ENCODE peak calls at places on chromosomes 5 and 9, in four cellular contexts. One of them, this sample, is unnamed.

GRCh38 chr5:38184627-38185026 is 73.7 kb upstream of the EGFLAM start:
- DNase-seq in KBM-7: no peak
- DNase-seq in MCF 10A: no peak
- DNase-seq in NCI-H748 treated with DMSO at 0.1 percent for 48 hours: no peak
- DNase-seq in this sample: no peak

GRCh38 chr5:98458004-98458403 is 315.5 kb upstream of the RGMB start:
- DNase-seq in KBM-7: no peak
- DNase-seq in MCF 10A: no peak
- DNase-seq in NCI-H748 treated with DMSO at 0.1 percent for 48 hours: no peak
- DNase-seq in this sample: no peak

GRCh38 chr5:137845472-137845871 is 22.2 kb upstream of the MYOT start:
- DNase-seq in KBM-7: no peak
- DNase-seq in MCF 10A: no peak
- DNase-seq in NCI-H748 treated with DMSO at 0.1 percent for 48 hours: no peak
- DNase-seq in this sample: no peak

GRCh38 chr9:97387936-97388684 is 23.8 kb upstream of the TDRD7 start:
- DNase-seq in KBM-7: no peak
- DNase-seq in MCF 10A: no peak
- DNase-seq in NCI-H748 treated with DMSO at 0.1 percent for 48 hours: no peak
- DNase-seq in this sample: no peak

GRCh38 chr9:107612136-107612535 is 122.6 kb upstream of the KLF4 start:
- DNase-seq in KBM-7: no peak
- DNase-seq in MCF 10A: no peak
- DNase-seq in NCI-H748 treated with DMSO at 0.1 percent for 48 hours: no peak
- DNase-seq in this sample: no peak

GRCh38 chr9:35232867-35233544 is 71.2 kb downstream of the UNC13B start:
- DNase-seq in KBM-7: peak; percentile 34
- DNase-seq in MCF 10A: no peak
- DNase-seq in NCI-H748 treated with DMSO at 0.1 percent for 48 hours: no peak
- DNase-seq in this sample: no peak

GRCh38 chr5:95841914-95842812 is 19.6 kb upstream of the GLRX start:
- DNase-seq in KBM-7: no peak
- DNase-seq in MCF 10A: peak; percentile 95
- DNase-seq in NCI-H748 treated with DMSO at 0.1 percent for 48 hours: no peak
- DNase-seq in this sample: no peak

GRCh38 chr5:58922392-58923171 is 339.7 kb downstream of the RAB3C start:
- DNase-seq in KBM-7: no peak
- DNase-seq in MCF 10A: no peak
- DNase-seq in NCI-H748 treated with DMSO at 0.1 percent for 48 hours: no peak
- DNase-seq in this sample: no peak

GRCh38 chr5:149959406-149960236 is 937 bp upstream of the SLC26A2 start:
- DNase-seq in KBM-7: peak; percentile 65
- DNase-seq in MCF 10A: peak; percentile 89
- DNase-seq in NCI-H748 treated with DMSO at 0.1 percent for 48 hours: peak; percentile 6
- DNase-seq in this sample: no peak

GRCh38 chr5:93162201-93162654 is 418.8 kb downstream of the NR2F1-AS1 start:
- DNase-seq in KBM-7: no peak
- DNase-seq in MCF 10A: peak; percentile 30
- DNase-seq in NCI-H748 treated with DMSO at 0.1 percent for 48 hours: no peak
- DNase-seq in this sample: no peak

GRCh38 chr5:65967288-65968066 is 41.1 kb downstream of the ERBIN start:
- DNase-seq in KBM-7: no peak
- DNase-seq in MCF 10A: no peak
- DNase-seq in NCI-H748 treated with DMSO at 0.1 percent for 48 hours: no peak
- DNase-seq in this sample: no peak

GRCh38 chr5:89337-90286 is 2.4 kb upstream of the PLEKHG4B start:
- DNase-seq in KBM-7: no peak
- DNase-seq in MCF 10A: no peak
- DNase-seq in NCI-H748 treated with DMSO at 0.1 percent for 48 hours: no peak
- DNase-seq in this sample: no peak

GRCh38 chr5:102536323-102536928 is 37.6 kb upstream of the SLCO6A1 start:
- DNase-seq in KBM-7: peak; percentile 22
- DNase-seq in MCF 10A: peak; percentile 17
- DNase-seq in NCI-H748 treated with DMSO at 0.1 percent for 48 hours: peak; percentile 34
- DNase-seq in this sample: no peak

GRCh38 chr5:159906463-159906862 is 9.8 kb upstream of the ADRA1B start:
- DNase-seq in KBM-7: no peak
- DNase-seq in MCF 10A: no peak
- DNase-seq in NCI-H748 treated with DMSO at 0.1 percent for 48 hours: no peak
- DNase-seq in this sample: no peak

GRCh38 chr5:6184481-6184880 is 193.9 kb downstream of the MED10 start:
- DNase-seq in KBM-7: no peak
- DNase-seq in MCF 10A: no peak
- DNase-seq in NCI-H748 treated with DMSO at 0.1 percent for 48 hours: no peak
- DNase-seq in this sample: no peak

GRCh38 chr9:98465799-98466198 is 210.3 kb upstream of the TBC1D2 start:
- DNase-seq in KBM-7: no peak
- DNase-seq in MCF 10A: no peak
- DNase-seq in NCI-H748 treated with DMSO at 0.1 percent for 48 hours: no peak
- DNase-seq in this sample: no peak

GRCh38 chr9:91428431-91428830 is 4.8 kb upstream of the NFIL3 start:
- DNase-seq in KBM-7: no peak
- DNase-seq in MCF 10A: peak; percentile 33
- DNase-seq in NCI-H748 treated with DMSO at 0.1 percent for 48 hours: no peak
- DNase-seq in this sample: no peak

GRCh38 chr5:60959156-60959555 is 14.2 kb downstream of the NDUFAF2 start:
- DNase-seq in KBM-7: peak; percentile 45
- DNase-seq in MCF 10A: peak; percentile 24
- DNase-seq in NCI-H748 treated with DMSO at 0.1 percent for 48 hours: peak; percentile 13
- DNase-seq in this sample: no peak

GRCh38 chr9:98255064-98255577 is 328 bp downstream of the TBC1D2 start:
- DNase-seq in KBM-7: no peak
- DNase-seq in MCF 10A: no peak
- DNase-seq in NCI-H748 treated with DMSO at 0.1 percent for 48 hours: no peak
- DNase-seq in this sample: no peak

GRCh38 chr5:124912653-124913328 is 166.4 kb upstream of the ZNF608 start:
- DNase-seq in KBM-7: no peak
- DNase-seq in MCF 10A: peak; percentile 39
- DNase-seq in NCI-H748 treated with DMSO at 0.1 percent for 48 hours: no peak
- DNase-seq in this sample: peak; percentile 7

GRCh38 chr5:127941646-127942045 is 141.9 kb upstream of the SLC12A2 start:
- DNase-seq in KBM-7: no peak
- DNase-seq in MCF 10A: no peak
- DNase-seq in NCI-H748 treated with DMSO at 0.1 percent for 48 hours: peak; percentile 79
- DNase-seq in this sample: no peak

GRCh38 chr9:33341182-33341581 is 50.9 kb downstream of the NFX1 start:
- DNase-seq in KBM-7: no peak
- DNase-seq in MCF 10A: no peak
- DNase-seq in NCI-H748 treated with DMSO at 0.1 percent for 48 hours: no peak
- DNase-seq in this sample: no peak

This sample was measured in cerebellar nuclear complex.